ENCODE peak calls at places on chromosomes 7 and 10, in four cellular contexts. O is IMR-90, T is H9, P is H1. S is an unnamed sample.

GRCh38 chr10:62095341-62096071 is 173.1 kb downstream of the RTKN2 start:
- DNase-seq in O (peak; percentile 69), P (no peak), T (no peak), S (peak; percentile 18)

GRCh38 chr10:128863823-128864405 is 603.1 kb upstream of the MGMT start:
- DNase-seq in T (no peak), P (peak; percentile 10), O (no peak), S (no peak)

GRCh38 chr7:2166625-2167280 is 66.0 kb downstream of the MAD1L1 start:
- DNase-seq in P (no peak), O (no peak), T (peak; percentile 23), S (no peak)

GRCh38 chr10:68647928-68648327 is 73.1 kb upstream of the CCAR1 start:
- DNase-seq in O (peak; percentile 89), P (no peak), T (no peak), S (no peak)

GRCh38 chr10:60048146-60048545 is 141.8 kb upstream of the CCDC6 start:
- DNase-seq in T (peak; percentile 66), O (no peak), P (no peak), S (peak; percentile 93)

GRCh38 chr7:151485006-151485732 is 34.5 kb downstream of the RHEB start:
- DNase-seq in O (peak; percentile 88), P (no peak), T (no peak), S (no peak)

GRCh38 chr10:18400911-18401260 is 250.5 kb downstream of the NSUN6 start:
- DNase-seq in T (peak; percentile 50), O (no peak), P (peak; percentile 61), S (peak; percentile 34)

GRCh38 chr7:128031901-128032604 is 816 bp upstream of the LRRC4 start:
- DNase-seq in O (peak; percentile 96), T (peak; percentile 51), P (peak; percentile 67), S (peak; percentile 86)

GRCh38 chr7:64619705-64620104 is 46.2 kb upstream of the ZNF107 start:
- DNase-seq in O (no peak), P (no peak), T (no peak), S (peak; percentile 25)

GRCh38 chr7:122492007-122492406 is 187.5 kb upstream of the FEZF1 start:
- DNase-seq in T (no peak), O (no peak), P (no peak), S (no peak)

DNA sequence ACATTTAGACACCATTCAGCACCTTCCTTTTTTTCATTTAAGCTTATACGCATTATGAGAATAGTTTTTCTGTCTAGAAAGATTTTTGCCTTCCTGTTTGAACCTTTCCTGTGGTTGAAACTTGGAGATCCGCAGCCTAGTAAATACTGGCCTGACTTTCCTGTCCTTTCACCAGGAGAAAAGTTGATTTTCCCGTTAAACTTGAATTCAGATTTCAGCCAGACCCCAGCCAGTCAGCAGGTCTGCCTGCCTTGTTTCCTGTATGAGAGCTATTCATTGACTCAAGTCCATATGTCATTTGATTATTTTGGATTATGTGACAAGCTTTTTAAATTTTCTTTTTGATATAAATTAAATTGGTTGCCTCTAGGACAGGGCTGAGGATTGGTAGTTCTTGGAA is 71.5 kb downstream of the EVX1 start:
- DNase-seq in T (no peak), O (no peak), P (no peak), S (no peak)
- H4K5ac ChIP-seq in T (no peak overlapping the region), O (no peak overlapping the region), P (no peak overlapping the region), S (no peak overlapping the region)

DNA sequence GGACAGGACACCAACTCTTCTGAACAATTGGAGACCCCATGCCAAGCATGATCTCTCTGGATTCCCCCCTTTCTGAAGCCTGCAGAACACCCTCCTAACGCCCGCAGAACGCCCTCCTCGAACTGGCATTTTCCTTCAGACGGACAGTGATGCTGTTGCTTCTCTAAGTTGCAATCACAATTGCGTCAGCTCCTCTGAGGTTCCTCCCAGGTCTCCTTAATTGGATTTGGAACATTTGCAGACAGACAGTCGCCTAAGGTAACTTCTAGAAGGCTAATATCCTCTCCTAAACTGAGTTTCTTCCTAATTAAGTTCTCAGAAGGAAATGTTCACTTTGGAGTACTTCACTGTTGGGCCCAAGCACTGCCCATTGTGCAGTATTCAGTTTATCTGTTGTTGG is 20.5 kb upstream of the SERPINE1 start:
- DNase-seq in P (no peak), O (no peak), T (no peak), S (no peak)
- H4K5ac ChIP-seq in P (no peak overlapping the region), O (no peak overlapping the region), T (no peak overlapping the region), S (no peak overlapping the region)

GRCh38 chr7:42085531-42085930 is 151.5 kb downstream of the GLI3 start:
- DNase-seq in T (no peak), P (no peak), O (no peak), S (no peak)

GRCh38 chr7:42084263-42084662 is 152.7 kb downstream of the GLI3 start:
- DNase-seq in P (no peak), T (no peak), O (no peak), S (no peak)

GRCh38 chr7:42090056-42090455 is 147.0 kb downstream of the GLI3 start:
- DNase-seq in T (no peak), P (no peak), O (peak; percentile 38), S (no peak)

GRCh38 chr7:42090806-42091205 is 146.2 kb downstream of the GLI3 start:
- DNase-seq in O (no peak), T (no peak), P (no peak), S (no peak)

DNA sequence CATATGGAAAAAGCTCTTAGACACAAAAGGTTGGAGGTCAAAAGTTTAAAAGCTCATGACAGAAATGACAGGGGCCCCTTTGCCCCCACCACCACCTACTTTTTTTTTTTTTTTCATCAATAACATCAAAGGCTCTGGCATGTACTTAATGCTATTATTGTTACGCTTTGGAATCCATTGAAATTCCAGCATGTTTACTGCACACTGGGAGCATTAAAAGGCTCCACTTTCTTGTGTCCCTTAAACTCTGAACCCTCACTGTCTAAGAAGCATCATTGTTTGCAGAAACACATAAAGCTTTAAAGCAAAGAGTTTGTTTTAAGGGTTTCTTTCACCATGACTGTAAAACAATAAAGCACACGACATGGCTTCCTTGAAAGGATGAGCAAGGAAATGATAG is 149.4 kb downstream of the GLI3 start:
- DNase-seq in T (no peak), O (no peak), P (no peak), S (no peak)
- H4K5ac ChIP-seq in T (no peak overlapping the region), O (no peak overlapping the region), P (no peak overlapping the region), S (no peak overlapping the region)

GRCh38 chr10:15684768-15685167 is 35.0 kb downstream of the ITGA8 start:
- DNase-seq in P (no peak), T (no peak), O (no peak), S (no peak)

GRCh38 chr10:15695852-15696251 is 23.9 kb downstream of the ITGA8 start:
- DNase-seq in T (no peak), P (no peak), O (no peak), S (peak; percentile 84)

GRCh38 chr10:15690031-15690430 is 29.7 kb downstream of the ITGA8 start:
- DNase-seq in T (no peak), O (no peak), P (no peak), S (no peak)
- H4K5ac ChIP-seq in T (peak overlapping the region; percentile 57), O (no peak overlapping the region), P (no peak overlapping the region), S (no peak overlapping the region)